ENCODE peak calls at places on chromosomes 16 and 17, in six cellular contexts. P is EL, N is fibroblast of the conjunctiva, E is HuH-7.5, J is HEK293T, O is stomach. D is an unnamed sample.

GRCh38 chr16:2364638-2365210 is 24.2 kb upstream of the ABCA3 start:
- DNase-seq in O (no peak), P (no peak), E (no peak), N (no peak), J (peak), D (no peak)

GRCh38 chr17:53093386-53093785 is 729.3 kb upstream of the KIF2B start:
- DNase-seq in E (no peak), N (no peak), O (no peak), P (no peak), J (no peak), D (no peak)

GRCh38 chr17:10668771-10669170 is 11.7 kb upstream of the MYH3 start:
- DNase-seq in P (peak), J (no peak), O (no peak), E (no peak), N (no peak), D (no peak)

GRCh38 chr17:52297230-52298010 is 138.9 kb upstream of the CA10 start:
- DNase-seq in O (no peak), J (peak), N (no peak), E (no peak), P (no peak), D (peak)

GRCh38 chr17:64259922-64260321 is 3.1 kb downstream of the TEX2 start:
- DNase-seq in J (no peak), N (peak), E (no peak), O (no peak), P (peak), D (peak)

GRCh38 chr16:3580271-3580670 is 3.1 kb upstream of the NLRC3 start:
- DNase-seq in E (no peak), N (no peak), P (no peak), J (no peak), O (no peak), D (no peak)

GRCh38 chr17:61981323-61981722 is 53.5 kb upstream of the INTS2 start:
- DNase-seq in E (no peak), J (no peak), P (peak), N (no peak), O (no peak), D (no peak)

GRCh38 chr17:66494023-66494803 is 191.8 kb downstream of the PRKCA start:
- DNase-seq in N (peak), P (peak), O (no peak), J (no peak), E (no peak), D (peak)

GRCh38 chr17:11986939-11987329 is 10.3 kb downstream of the ZNF18 start:
- DNase-seq in N (peak), O (no peak), E (peak), P (peak), J (peak), D (peak)

GRCh38 chr17:29140631-29141483 is 39.3 kb downstream of the MYO18A start:
- DNase-seq in O (no peak), J (no peak), P (no peak), N (no peak), E (no peak), D (no peak)

GRCh38 chr17:15954222-15954621 is 9.3 kb downstream of the ADORA2B start:
- DNase-seq in N (peak), J (no peak), O (no peak), P (peak), E (no peak), D (peak)

GRCh38 chr17:47857551-47858410 is 6.8 kb upstream of the SP6 start:
- DNase-seq in E (no peak), N (no peak), O (no peak), P (no peak), J (no peak), D (no peak)

GRCh38 chr17:80773243-80773991 is 218.2 kb upstream of the CHMP6 start:
- DNase-seq in P (no peak), J (peak), E (no peak), N (no peak), O (no peak), D (no peak)

D was measured in fibroblast of mammary gland.